ENCODE peak calls at places on chromosome 13, in eight cellular contexts. O, I, V, B, Y, L, X and C are unnamed samples. For H3K36me3, the result is how much of the 10 kb centered on the place peaks cover.

GRCh38 chr13:39930544-39931444 is 275.3 kb downstream of the COG6 start:
- DNase-seq in O (no peak), I (no peak), V (no peak), B (no peak), Y (no peak), L (no peak), X (no peak), C (peak)

GRCh38 chr13:75432045-75432444 is 49.9 kb downstream of the TBC1D4 start:
- DNase-seq in O (no peak), I (no peak), V (no peak), B (no peak), Y (no peak), L (no peak), X (no peak), C (no peak)

GRCh38 chr13:81568824-81569223 is 1227.9 kb upstream of the SPRY2 start:
- DNase-seq in O (no peak), I (no peak), V (no peak), B (no peak), Y (no peak), L (no peak), X (no peak), C (no peak)

GRCh38 chr13:23695711-23696512 is 125.7 kb downstream of the TNFRSF19 start:
- DNase-seq in O (peak), I (no peak), V (peak), B (peak), Y (no peak), L (peak), X (peak), C (no peak)

GRCh38 chr13:65789815-65790214 is 1440.3 kb downstream of the PCDH9 start:
- DNase-seq in O (no peak), I (no peak), V (peak), B (no peak), Y (no peak), L (no peak), X (no peak), C (no peak)

GRCh38 chr13:92602560-92602959 is 624.0 kb upstream of the GPC6 start:
- DNase-seq in O (no peak), I (no peak), V (peak), B (no peak), Y (no peak), L (no peak), X (no peak), C (no peak)

GRCh38 chr13:81383441-81383840 is 1042.5 kb upstream of the SPRY2 start:
- DNase-seq in O (no peak), I (no peak), V (no peak), B (no peak), Y (no peak), L (no peak), X (no peak), C (no peak)

GRCh38 chr13:108534728-108535127 is 94.7 kb upstream of the MYO16 start:
- DNase-seq in O (no peak), I (no peak), V (no peak), B (no peak), Y (no peak), L (no peak), X (no peak), C (no peak)

GRCh38 chr13:34139660-34140059 is 321.7 kb downstream of the RFC3 start:
- DNase-seq in O (no peak), I (no peak), V (no peak), B (no peak), Y (no peak), L (no peak), X (no peak), C (no peak)

GRCh38 chr13:34340534-34340933 is 522.6 kb downstream of the RFC3 start:
- DNase-seq in O (no peak), I (peak), V (peak), B (no peak), Y (no peak), L (no peak), X (no peak), C (no peak)

GRCh38 chr13:74134226-74134776 is at the start of gene KLF12:
- DNase-seq in O (peak), I (peak), V (peak), B (peak), Y (peak), L (peak), X (peak), C (peak)

GRCh38 chr13:85990397-85990796 is 191.2 kb upstream of the SLITRK6 start:
- DNase-seq in O (no peak), I (no peak), V (no peak), B (no peak), Y (no peak), L (no peak), X (no peak), C (no peak)

GRCh38 chr13:25225970-25226369 is 53.9 kb upstream of the AMER2 start:
- DNase-seq in O (no peak), I (no peak), V (no peak), B (no peak), Y (no peak), L (no peak), X (no peak), C (no peak)

GRCh38 chr13:97540696-97541095 is 106.7 kb downstream of the RAP2A start:
- DNase-seq in O (no peak), I (no peak), V (peak), B (no peak), Y (no peak), L (no peak), X (no peak), C (no peak)

GRCh38 chr13:49052801-49053200 is 77.1 kb downstream of the FNDC3A start:
- DNase-seq in O (no peak), I (no peak), V (no peak), B (no peak), Y (no peak), L (no peak), X (no peak), C (no peak)

GRCh38 chr13:71300602-71301001 is 566.4 kb downstream of the DACH1 start:
- DNase-seq in O (no peak), I (no peak), V (no peak), B (no peak), Y (no peak), L (no peak), X (no peak), C (no peak)

GRCh38 chr13:33089311-33089710 is 73.1 kb downstream of the KL start:
- DNase-seq in O (no peak), I (no peak), V (no peak), B (no peak), Y (no peak), L (no peak), X (no peak), C (no peak)

GRCh38 chr13:113836917-113837553 is 26.8 kb downstream of the GAS6 start:
- DNase-seq in O (peak), I (peak), V (peak), B (no peak), Y (no peak), L (peak), X (peak), C (no peak)

GRCh38 chr13:67063036-67063435 is 167.1 kb downstream of the PCDH9 start:
- DNase-seq in O (no peak), I (no peak), V (no peak), B (no peak), Y (no peak), L (no peak), X (no peak), C (no peak)

GRCh38 chr13:18212873-18213272 is 968.8 kb downstream of the TUBA3C start:
- DNase-seq in O (no peak), I (no peak), V (peak), B (no peak), Y (no peak), L (peak), X (no peak), C (no peak)

GRCh38 chr13:45674908-45675307 is 27.2 kb upstream of the CBY2 start:
- DNase-seq in O (no peak), I (peak), V (peak), B (no peak), Y (peak), L (no peak), X (no peak), C (no peak)

GRCh38 chr13:84951128-84951527 is 848.1 kb downstream of the SLITRK6 start:
- DNase-seq in O (no peak), I (peak), V (no peak), B (no peak), Y (no peak), L (no peak), X (no peak), C (no peak)

GRCh38 chr13:50170447-50171037 is 155.3 kb downstream of the KCNRG start:
- DNase-seq in O (no peak), I (no peak), V (peak), B (no peak), Y (no peak), L (no peak), X (no peak), C (no peak)

GRCh38 chr13:100523437-100523836 is 65.2 kb downstream of the GGACT start:
- DNase-seq in O (no peak), I (no peak), V (no peak), B (no peak), Y (no peak), L (no peak), X (no peak), C (no peak)

GRCh38 chr13:24074687-24075086 is 85.8 kb upstream of the SPATA13 start:
- DNase-seq in O (peak), I (no peak), V (no peak), B (no peak), Y (no peak), L (no peak), X (no peak), C (no peak)

GRCh38 chr13:70630247-70630646 is 522.0 kb upstream of the KLHL1 start:
- DNase-seq in O (no peak), I (no peak), V (no peak), B (no peak), Y (peak), L (no peak), X (no peak), C (no peak)

GRCh38 chr13:111914241-111915103 is 152.5 kb upstream of the SOX1 start:
- DNase-seq in O (no peak), I (no peak), V (no peak), B (no peak), Y (no peak), L (no peak), X (no peak), C (no peak)

GRCh38 chr13:101996906-101997408 is 404.9 kb downstream of the FGF14 start:
- DNase-seq in O (no peak), I (no peak), V (no peak), B (no peak), Y (no peak), L (no peak), X (no peak), C (no peak)

GRCh38 chr13:37486171-37486661 is 112.4 kb downstream of the POSTN start:
- DNase-seq in O (no peak), I (no peak), V (peak), B (no peak), Y (no peak), L (no peak), X (no peak), C (no peak)

GRCh38 chr13:102800145-102801041 is 1.5 kb downstream of the BIVM start:
- DNase-seq in O (peak), I (no peak), V (peak), B (peak), Y (peak), L (peak), X (peak), C (peak)

GRCh38 chr13:31909889-31910551 is 121.6 kb upstream of the FRY start:
- DNase-seq in O (no peak), I (peak), V (peak), B (no peak), Y (peak), L (no peak), X (no peak), C (peak)

GRCh38 chr13:107258599-107259187 is 690.8 kb upstream of the ARGLU1 start:
- DNase-seq in O (no peak), I (no peak), V (no peak), B (no peak), Y (no peak), L (no peak), X (no peak), C (no peak)

GRCh38 chr13:83498486-83499190 is 383.6 kb downstream of the SLITRK1 start:
- DNase-seq in O (no peak), I (no peak), V (peak), B (no peak), Y (no peak), L (no peak), X (no peak), C (no peak)

GRCh38 chr13:84649853-84650252 is 767.6 kb upstream of the SLITRK1 start:
- DNase-seq in O (no peak), I (no peak), V (no peak), B (no peak), Y (no peak), L (no peak), X (no peak), C (no peak)

GRCh38 chr13:33728271-33729037 is 89.5 kb upstream of the RFC3 start:
- DNase-seq in O (no peak), I (peak), V (peak), B (no peak), Y (no peak), L (no peak), X (peak), C (peak)

GRCh38 chr13:77337159-77337558 is 10.3 kb upstream of the MYCBP2 start:
- DNase-seq in O (no peak), I (no peak), V (no peak), B (no peak), Y (no peak), L (no peak), X (no peak), C (no peak)

GRCh38 chr13:27264181-27264580 is 6.4 kb upstream of the RASL11A start:
- DNase-seq in O (no peak), I (no peak), V (peak), B (no peak), Y (no peak), L (no peak), X (no peak), C (no peak)

GRCh38 chr13:49308104-49308875 is 60.6 kb downstream of the CDADC1 start:
- DNase-seq in O (peak), I (no peak), V (peak), B (peak), Y (no peak), L (peak), X (peak), C (no peak)

GRCh38 chr13:41130356-41130755 is 2.2 kb downstream of the KBTBD6 start:
- DNase-seq in O (no peak), I (no peak), V (no peak), B (no peak), Y (no peak), L (no peak), X (no peak), C (no peak)
- H3K4me3 ChIP-seq in O (no peak), I (no peak), V (peak), B (no peak), Y (peak), L (no peak), X (peak), C (no peak)

DNA sequence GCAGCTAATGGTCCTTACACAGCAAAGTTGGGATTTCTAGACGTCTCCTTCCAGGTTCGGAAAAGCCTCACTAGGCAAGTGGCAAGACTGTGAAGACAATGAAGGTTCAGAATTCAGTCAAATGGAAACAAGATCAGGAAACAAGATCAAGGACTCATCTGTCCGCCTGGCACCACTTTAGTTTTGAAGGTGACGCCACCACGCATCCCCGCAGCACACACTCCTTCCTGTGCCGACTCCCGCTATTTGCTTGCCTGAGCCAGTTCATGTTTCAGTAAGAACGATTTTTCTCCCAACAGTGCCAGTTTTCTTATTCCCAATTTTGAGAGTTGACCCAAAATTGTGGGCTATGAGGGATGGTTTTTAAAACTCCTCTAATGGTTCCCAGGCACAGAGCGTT is 41.4 kb downstream of the MPHOSPH8 start:
- DNase-seq in O (no peak), I (no peak), V (no peak), B (no peak), Y (no peak), L (no peak), X (no peak), C (no peak)
- H3K36me3 ChIP-seq in O (under half), I (under half), V (half or more), B (half or more), Y (half or more), L (half or more), X (half or more), C (under half)

GRCh38 chr13:43127103-43127817 is 103.9 kb downstream of the DNAJC15 start:
- DNase-seq in O (no peak), I (no peak), V (peak), B (no peak), Y (no peak), L (no peak), X (no peak), C (no peak)
- H3K4me3 ChIP-seq in O (no peak), I (no peak), V (no peak), B (no peak), Y (no peak), L (no peak), X (peak), C (no peak)

GRCh38 chr13:54640719-54641118 is 1612.1 kb downstream of the OLFM4 start:
- DNase-seq in O (no peak), I (no peak), V (no peak), B (no peak), Y (no peak), L (no peak), X (no peak), C (no peak)
- H3K36me3 ChIP-seq in O (under half), I (under half), V (under half), B (under half), Y (under half), L (under half), X (under half), C (under half)

GRCh38 chr13:29884671-29885424 is 34.4 kb upstream of the UBL3 start:
- DNase-seq in O (no peak), I (no peak), V (peak), B (no peak), Y (no peak), L (no peak), X (no peak), C (no peak)
- H3K4me3 ChIP-seq in O (no peak), I (no peak), V (no peak), B (no peak), Y (no peak), L (no peak), X (no peak), C (no peak)

DNA sequence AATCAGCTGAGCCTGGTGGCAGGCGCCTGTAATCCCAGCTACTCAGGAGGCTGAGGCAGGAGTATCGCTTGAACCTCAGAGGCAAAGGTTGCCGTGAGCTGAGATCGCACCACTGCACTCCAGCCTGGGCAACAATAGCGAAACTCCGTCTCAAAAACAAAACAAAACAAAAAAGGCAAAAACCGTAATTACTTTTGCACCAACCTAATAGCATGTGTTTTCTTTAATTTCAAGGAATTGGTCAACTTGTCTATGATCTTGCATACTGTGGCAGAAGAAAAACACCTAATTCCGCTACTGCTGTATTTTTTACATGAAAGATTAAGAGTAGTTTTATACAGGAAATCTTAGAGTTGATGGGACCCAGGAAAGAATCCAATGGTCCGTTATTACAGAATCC is 241.2 kb downstream of the COL4A1 start:
- DNase-seq in O (no peak), I (no peak), V (no peak), B (no peak), Y (no peak), L (no peak), X (no peak), C (no peak)
- H3K36me3 ChIP-seq in O (under half), I (under half), V (under half), B (under half), Y (under half), L (under half), X (under half), C (under half)

GRCh38 chr13:41458939-41459753 is 1.8 kb downstream of the RGCC start:
- DNase-seq in O (no peak), I (no peak), V (peak), B (no peak), Y (no peak), L (peak), X (peak), C (peak)
- H3K4me3 ChIP-seq in O (no peak), I (no peak), V (no peak), B (peak), Y (no peak), L (peak), X (peak), C (peak)

GRCh38 chr13:110405597-110406450 is 98.7 kb downstream of the COL4A2 start:
- DNase-seq in O (no peak), I (no peak), V (no peak), B (no peak), Y (no peak), L (no peak), X (no peak), C (no peak)
- H3K36me3 ChIP-seq in O (under half), I (under half), V (under half), B (under half), Y (under half), L (under half), X (under half), C (under half)

GRCh38 chr13:106100261-106100919 is 435.1 kb downstream of the EFNB2 start:
- DNase-seq in O (no peak), I (no peak), V (no peak), B (no peak), Y (peak), L (no peak), X (no peak), C (no peak)
- H3K4me3 ChIP-seq in O (no peak), I (no peak), V (no peak), B (no peak), Y (no peak), L (no peak), X (no peak), C (no peak)

DNA sequence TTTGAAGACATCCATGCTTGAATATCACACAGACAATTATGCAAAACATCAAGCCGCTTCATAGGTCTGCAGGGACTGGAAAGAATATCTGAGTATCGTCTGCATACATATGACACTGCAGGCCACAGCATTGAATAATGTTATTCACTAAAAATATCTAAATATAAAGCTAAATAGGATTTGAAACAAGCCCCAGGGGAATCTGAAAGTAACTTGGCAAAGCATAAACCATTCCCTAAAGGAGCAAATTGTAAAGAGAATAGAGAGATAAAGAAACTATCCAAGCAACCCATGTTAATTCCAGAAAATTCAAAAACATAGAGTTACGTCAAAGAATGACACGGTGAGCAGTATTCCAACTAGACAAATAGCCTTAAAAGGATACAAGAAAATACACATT is 1251.0 kb downstream of the PCDH17 start:
- DNase-seq in O (no peak), I (no peak), V (no peak), B (no peak), Y (no peak), L (no peak), X (no peak), C (no peak)
- H3K36me3 ChIP-seq in O (under half), I (under half), V (under half), B (under half), Y (under half), L (under half), X (under half), C (under half)